ENCODE peak calls at places on chromosomes 4 and X, in seven cellular contexts. I is CD8-positive, alpha-beta T cell; P is RKO; U is activated naive CD8-positive, alpha-beta T cell treated with anti-CD3 and anti-CD28 coated beads, Interleukin-2, amount 50 U/mL, for 24 hours; G is posterior cingulate gyrus; Q is AG10803; H is memory B cell. D is an unnamed sample.

GRCh38 chrX:133365886-133366611 is 49.2 kb downstream of the GPC4 start:
- DNase-seq in I (no peak), H (no peak), G (no peak), U (no peak), P (no peak), Q (peak; percentile 60), D (no peak)

GRCh38 chr4:88522702-88523324 is 763 bp downstream of the PYURF start:
- DNase-seq in I (peak; percentile 25), G (peak; percentile 12), U (peak; percentile 48), H (no peak), P (peak; percentile 66), Q (peak; percentile 46), D (peak; percentile 19)

GRCh38 chr4:139806929-139807328 is 141.3 kb downstream of the MGST2 start:
- DNase-seq in G (no peak), I (no peak), P (no peak), Q (no peak), H (no peak), U (no peak), D (no peak)

GRCh38 chrX:108736509-108737479 is at the start of gene IRS4:
- DNase-seq in I (no peak), H (no peak), U (no peak), G (no peak), P (no peak), Q (no peak), D (no peak)

GRCh38 chrX:44012484-44013096 is 39.4 kb upstream of the NDP start:
- DNase-seq in H (no peak), G (no peak), P (peak; percentile 91), I (peak; percentile 11), Q (peak; percentile 85), U (peak; percentile 61), D (no peak)

GRCh38 chrX:138897621-138898492 is 186.3 kb upstream of the FGF13 start:
- DNase-seq in I (no peak), Q (no peak), P (no peak), H (no peak), U (no peak), G (no peak), D (no peak)

GRCh38 chr4:142959156-142959555 is 113.1 kb upstream of the INPP4B start:
- DNase-seq in U (no peak), P (no peak), H (no peak), Q (peak; percentile 1), G (no peak), I (no peak), D (no peak)

GRCh38 chr4:48112017-48112667 is 21.9 kb downstream of the TXK start:
- DNase-seq in P (no peak), U (no peak), H (no peak), G (no peak), Q (peak; percentile 27), I (no peak), D (no peak)

GRCh38 chr4:52577285-52577968 is 81.7 kb downstream of the USP46 start:
- DNase-seq in P (peak; percentile 31), G (no peak), H (no peak), U (no peak), I (no peak), Q (peak; percentile 67), D (no peak)

GRCh38 chr4:144171697-144172096 is 31.2 kb upstream of the GYPA start:
- DNase-seq in I (no peak), Q (no peak), P (no peak), G (no peak), U (no peak), H (no peak), D (no peak)

GRCh38 chrX:21412029-21412428 is 37.8 kb downstream of the CNKSR2 start:
- DNase-seq in P (no peak), U (no peak), G (no peak), I (no peak), H (no peak), Q (no peak), D (no peak)

GRCh38 chr4:82748781-82749504 is 49.7 kb downstream of the SCD5 start:
- DNase-seq in P (no peak), H (no peak), U (no peak), I (no peak), G (no peak), Q (no peak), D (no peak)

GRCh38 chr4:26418850-26419249 is 71.4 kb downstream of the CCKAR start:
- DNase-seq in I (no peak), H (no peak), P (no peak), U (no peak), Q (no peak), G (no peak), D (no peak)

GRCh38 chr4:3304831-3305609 is 12.2 kb downstream of the RGS12 start:
- DNase-seq in G (peak; percentile 29), Q (no peak), I (no peak), P (no peak), U (no peak), H (no peak), D (no peak)

GRCh38 chr4:126223784-126224407 is 909.1 kb downstream of the FAT4 start:
- DNase-seq in U (no peak), H (no peak), Q (peak; percentile 26), I (no peak), G (no peak), P (peak; percentile 31), D (no peak)

GRCh38 chr4:185810746-185811508 is 1.1 kb downstream of the SORBS2 start:
- DNase-seq in P (no peak), U (no peak), H (no peak), G (no peak), I (no peak), Q (no peak), D (no peak)

GRCh38 chrX:18898517-18898916 is 85.4 kb downstream of the PHKA2 start:
- DNase-seq in G (no peak), H (no peak), I (no peak), P (no peak), U (no peak), Q (no peak), D (no peak)

GRCh38 chr4:118352843-118353373 is at the start of gene PRSS12:
- DNase-seq in P (peak; percentile 83), I (peak; percentile 46), Q (peak; percentile 66), H (peak; percentile 57), G (peak; percentile 18), U (peak; percentile 78), D (peak; percentile 54)

GRCh38 chr4:53508446-53508845 is 82.8 kb downstream of the LNX1 start:
- DNase-seq in I (no peak), G (no peak), H (no peak), P (no peak), Q (peak; percentile 76), U (no peak), D (no peak)

GRCh38 chr4:148090503-148091476 is 351.4 kb downstream of the NR3C2 start:
- DNase-seq in G (no peak), I (no peak), P (no peak), U (no peak), H (no peak), Q (no peak), D (no peak)

D was measured in activated B cell treated with CpG ODN at 0.5 μM for 24 hours.